ENCODE peak calls at places on chromosomes 2 and 18, in four cellular contexts. One of them, this sample, is unnamed.

GRCh38 chr18:62957885-62958472 is 242.6 kb downstream of the PHLPP1 start:
- DNase-seq in skeletal muscle cell: no peak
- DNase-seq in GM13977: no peak
- DNase-seq in Right ventricle myocardium superior: no peak
- DNase-seq in this sample: peak; percentile 19

GRCh38 chr2:138029238-138029637 is 65.0 kb downstream of the HNMT start:
- DNase-seq in skeletal muscle cell: peak; percentile 36
- DNase-seq in GM13977: no peak
- DNase-seq in Right ventricle myocardium superior: peak; percentile 37
- DNase-seq in this sample: no peak

GRCh38 chr2:173855686-173856085 is 109.5 kb downstream of the SP3 start:
- DNase-seq in skeletal muscle cell: no peak
- DNase-seq in Right ventricle myocardium superior: no peak
- DNase-seq in GM13977: no peak
- DNase-seq in this sample: no peak

GRCh38 chr2:172836386-172837200 is 100.9 kb downstream of the RAPGEF4 start:
- DNase-seq in skeletal muscle cell: peak; percentile 22
- DNase-seq in Right ventricle myocardium superior: no peak
- DNase-seq in GM13977: no peak
- DNase-seq in this sample: no peak

GRCh38 chr2:134774786-134775641 is 56.2 kb upstream of the TMEM163 start:
- DNase-seq in GM13977: no peak
- DNase-seq in Right ventricle myocardium superior: no peak
- DNase-seq in skeletal muscle cell: no peak
- DNase-seq in this sample: no peak

GRCh38 chr2:47751856-47752414 is 31.0 kb upstream of the MSH6 start:
- DNase-seq in skeletal muscle cell: no peak
- DNase-seq in Right ventricle myocardium superior: no peak
- DNase-seq in GM13977: no peak
- DNase-seq in this sample: no peak

GRCh38 chr2:232204457-232204931 is 174.1 kb upstream of the ALPP start:
- DNase-seq in Right ventricle myocardium superior: peak; percentile 65
- DNase-seq in skeletal muscle cell: peak; percentile 14
- DNase-seq in GM13977: no peak
- DNase-seq in this sample: peak; percentile 74

GRCh38 chr2:99707592-99707991 is 217.8 kb upstream of the REV1 start:
- DNase-seq in skeletal muscle cell: no peak
- DNase-seq in GM13977: no peak
- DNase-seq in Right ventricle myocardium superior: no peak
- DNase-seq in this sample: no peak

GRCh38 chr2:191049728-191050639 is 36.0 kb upstream of the STAT1 start:
- DNase-seq in GM13977: peak; percentile 49
- DNase-seq in skeletal muscle cell: peak; percentile 89
- DNase-seq in Right ventricle myocardium superior: no peak
- DNase-seq in this sample: no peak

This sample was measured in thyroid gland.